ENCODE peak calls at places on chromosome 1, in ten cellular contexts. N, L, R, P, T, W, M, G, J and H are unnamed samples. For H3K4me1, the result is how much of the 10 kb centered on the place peaks cover.

GRCh38 chr1:24027838-24028468 is 47.8 kb upstream of the SRSF10 start:
- DNase-seq in N (no peak), L (no peak), R (no peak), P (no peak), T (no peak), W (no peak), M (no peak), G (peak), J (peak), H (peak)

GRCh38 chr1:3244539-3245315 is 175.7 kb downstream of the PRDM16 start:
- DNase-seq in N (no peak), L (no peak), R (no peak), P (no peak), T (no peak), W (no peak), M (no peak), G (no peak), J (no peak), H (no peak)

GRCh38 chr1:192788184-192788583 is 20.7 kb upstream of the RGS2 start:
- DNase-seq in N (no peak), L (no peak), R (no peak), P (peak), T (no peak), W (no peak), M (no peak), G (no peak), J (no peak), H (peak)

GRCh38 chr1:65050735-65051134 is 84.4 kb upstream of the JAK1 start:
- DNase-seq in N (no peak), L (no peak), R (no peak), P (no peak), T (no peak), W (no peak), M (no peak), G (no peak), J (no peak), H (no peak)

GRCh38 chr1:235324296-235324695 is 3.7 kb downstream of the ARID4B start:
- DNase-seq in N (no peak), L (no peak), R (no peak), P (no peak), T (no peak), W (no peak), M (no peak), G (no peak), J (no peak), H (no peak)

GRCh38 chr1:35269190-35269988 is 880 bp downstream of the ZMYM4 start:
- DNase-seq in N (no peak), L (no peak), R (no peak), P (no peak), T (no peak), W (no peak), M (no peak), G (peak), J (no peak), H (peak)

GRCh38 chr1:9705337-9706098 is 54.0 kb downstream of the PIK3CD start:
- DNase-seq in N (no peak), L (no peak), R (no peak), P (no peak), T (no peak), W (no peak), M (no peak), G (no peak), J (no peak), H (peak)

GRCh38 chr1:193457676-193458075 is 271.3 kb upstream of the B3GALT2 start:
- DNase-seq in N (no peak), L (no peak), R (no peak), P (no peak), T (no peak), W (no peak), M (no peak), G (no peak), J (no peak), H (peak)

GRCh38 chr1:111140680-111140967 is 601 bp downstream of the CEPT1 start:
- DNase-seq in N (peak), L (no peak), R (no peak), P (peak), T (no peak), W (no peak), M (peak), G (peak), J (peak), H (peak)

GRCh38 chr1:11761988-11762406 is at the start of gene C1orf167:
- DNase-seq in N (no peak), L (no peak), R (no peak), P (peak), T (no peak), W (no peak), M (no peak), G (no peak), J (no peak), H (no peak)

DNA sequence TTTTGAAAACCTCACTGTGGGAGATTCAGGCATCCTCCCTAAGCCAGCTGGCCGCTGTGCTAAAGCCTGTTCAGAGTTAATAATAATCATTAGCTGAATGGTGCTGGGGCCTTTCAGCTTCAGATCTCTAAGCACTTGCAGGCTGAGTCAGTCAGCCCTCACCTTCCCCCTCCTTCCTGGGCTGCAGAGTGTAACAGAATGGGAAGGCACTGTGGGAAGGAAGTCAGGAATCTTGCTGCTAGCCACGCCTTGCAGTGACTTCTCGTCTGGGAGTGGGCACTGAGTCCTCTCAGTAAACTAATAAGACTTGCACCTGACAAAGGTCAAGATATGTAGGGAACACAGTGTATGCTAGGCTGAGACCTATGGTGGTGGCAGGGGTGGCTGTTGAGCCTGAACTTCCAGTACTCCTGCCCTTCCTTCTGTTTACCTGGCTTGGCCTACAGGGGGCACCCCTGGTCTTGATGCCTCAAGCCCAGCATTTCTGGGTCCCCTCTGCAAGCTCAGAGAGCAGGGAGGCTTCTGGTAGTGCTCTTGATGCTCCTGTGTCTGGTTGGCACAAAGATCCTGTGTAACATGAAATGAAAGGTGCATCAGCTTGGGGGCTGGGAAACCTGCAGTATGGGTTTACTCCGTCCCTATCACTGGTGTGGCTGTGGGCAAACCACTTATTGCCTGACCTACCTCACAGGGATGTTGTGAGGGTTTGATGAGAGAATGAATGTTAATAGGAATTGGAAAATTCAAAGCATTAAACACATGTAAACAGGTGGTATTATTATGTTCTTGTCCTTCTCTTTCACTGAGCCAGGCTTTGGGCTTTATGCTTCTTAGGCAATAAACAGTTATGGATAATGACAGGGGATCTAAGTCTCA is 6.0 kb downstream of the CYB561D1 start:
- DNase-seq in N (no peak), L (peak), R (no peak), P (peak), T (peak), W (no peak), M (peak), G (peak), J (peak), H (peak)
- TF ChIP-seq CTCF in N (no peak), L (peak), R (no peak), P (peak), T (peak), W (peak), M (peak), G (peak), J (peak), H (peak)

GRCh38 chr1:75672108-75672507 is 52.4 kb upstream of the ACADM start:
- DNase-seq in N (no peak), L (no peak), R (no peak), P (no peak), T (no peak), W (no peak), M (no peak), G (no peak), J (no peak), H (no peak)

GRCh38 chr1:75673885-75674284 is 50.6 kb upstream of the ACADM start:
- DNase-seq in N (no peak), L (no peak), R (no peak), P (no peak), T (no peak), W (no peak), M (no peak), G (no peak), J (no peak), H (no peak)

GRCh38 chr1:75673399-75673798 is 51.1 kb upstream of the ACADM start:
- DNase-seq in N (no peak), L (no peak), R (no peak), P (no peak), T (no peak), W (no peak), M (no peak), G (no peak), J (no peak), H (no peak)

GRCh38 chr1:75672528-75673393 is 51.7 kb upstream of the ACADM start:
- DNase-seq in N (no peak), L (no peak), R (no peak), P (peak), T (no peak), W (no peak), M (no peak), G (no peak), J (peak), H (peak)

GRCh38 chr1:75671708-75672107 is 52.8 kb upstream of the ACADM start:
- DNase-seq in N (no peak), L (no peak), R (no peak), P (no peak), T (no peak), W (no peak), M (no peak), G (no peak), J (no peak), H (no peak)
- H3K27ac ChIP-seq in N (no peak), L (no peak), R (no peak), P (no peak), T (no peak), W (no peak), M (no peak), G (no peak), J (no peak), H (no peak)

DNA sequence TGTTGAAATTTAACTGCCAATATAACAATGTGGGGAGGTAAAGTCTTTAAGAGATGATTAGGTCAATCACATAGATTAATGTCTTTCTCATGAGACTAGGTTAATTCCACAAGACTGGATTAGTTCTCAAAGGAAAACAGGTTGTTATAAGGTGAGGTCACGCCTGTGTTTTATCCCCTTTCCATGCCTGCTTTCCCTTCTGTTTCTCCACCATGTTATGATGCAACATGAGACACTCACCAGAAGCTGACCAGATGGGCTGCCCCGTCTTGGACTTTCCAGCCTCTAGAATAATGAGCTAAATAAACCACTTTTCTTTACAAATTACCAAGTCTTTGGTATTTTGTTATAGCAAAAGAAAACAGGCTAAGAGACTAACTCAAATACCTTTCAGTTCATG is 70.8 kb downstream of the DDAH1 start:
- DNase-seq in N (no peak), L (no peak), R (no peak), P (no peak), T (no peak), W (no peak), M (no peak), G (no peak), J (no peak), H (no peak)
- H3K4me1 ChIP-seq in N (under half), L (under half), R (under half), P (under half), T (under half), W (under half), M (under half), G (under half), J (under half), H (under half)

GRCh38 chr1:244337839-244338238 is 113.9 kb downstream of the ADSS2 start:
- DNase-seq in N (no peak), L (no peak), R (no peak), P (no peak), T (no peak), W (no peak), M (no peak), G (no peak), J (no peak), H (no peak)

GRCh38 chr1:244338996-244339692 is 112.6 kb downstream of the ADSS2 start:
- DNase-seq in N (no peak), L (no peak), R (no peak), P (peak), T (no peak), W (no peak), M (no peak), G (no peak), J (no peak), H (no peak)

GRCh38 chr1:244339776-244340175 is 111.9 kb downstream of the ADSS2 start:
- DNase-seq in N (no peak), L (no peak), R (no peak), P (no peak), T (no peak), W (no peak), M (no peak), G (no peak), J (no peak), H (no peak)

GRCh38 chr1:244336232-244336899 is 115.3 kb downstream of the ADSS2 start:
- DNase-seq in N (no peak), L (peak), R (no peak), P (no peak), T (no peak), W (no peak), M (no peak), G (no peak), J (no peak), H (no peak)

DNA sequence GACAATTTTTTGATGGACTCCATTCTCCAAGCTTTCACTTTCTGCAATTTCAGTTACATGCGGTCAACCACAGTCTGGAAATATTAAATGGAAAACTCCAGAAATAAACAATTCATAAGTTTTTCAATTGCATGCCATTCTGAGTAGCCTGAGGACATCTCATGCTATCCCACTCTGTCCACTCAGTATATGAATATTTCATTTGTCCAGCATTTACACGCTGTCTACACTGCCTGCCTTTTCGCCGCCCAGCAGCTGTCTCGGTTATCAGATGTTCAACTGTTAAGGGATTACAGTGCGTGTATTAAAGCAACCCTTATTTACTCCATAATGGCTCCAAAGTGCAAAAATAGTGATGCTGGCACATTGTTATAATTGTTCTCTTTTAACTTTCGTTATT is 116.3 kb downstream of the ADSS2 start:
- DNase-seq in N (no peak), L (no peak), R (no peak), P (no peak), T (no peak), W (no peak), M (no peak), G (no peak), J (no peak), H (no peak)
- TF ChIP-seq CTCF in N (no peak), L (no peak), R (no peak), P (no peak), T (no peak), W (no peak), M (no peak), G (no peak), J (no peak), H (no peak)

GRCh38 chr1:21255284-21255942 is 34.9 kb downstream of the ECE1 start:
- DNase-seq in N (peak), L (peak), R (peak), P (peak), T (peak), W (peak), M (peak), G (peak), J (peak), H (peak)

GRCh38 chr1:21249940-21250493 is 40.2 kb downstream of the ECE1 start:
- DNase-seq in N (no peak), L (no peak), R (no peak), P (no peak), T (no peak), W (no peak), M (no peak), G (no peak), J (no peak), H (no peak)

GRCh38 chr1:21254335-21254951 is 35.8 kb downstream of the ECE1 start:
- DNase-seq in N (no peak), L (no peak), R (peak), P (no peak), T (no peak), W (peak), M (no peak), G (peak), J (no peak), H (no peak)

GRCh38 chr1:21247892-21248715 is 42.2 kb downstream of the ECE1 start:
- DNase-seq in N (no peak), L (no peak), R (no peak), P (no peak), T (no peak), W (no peak), M (no peak), G (no peak), J (no peak), H (no peak)

DNA sequence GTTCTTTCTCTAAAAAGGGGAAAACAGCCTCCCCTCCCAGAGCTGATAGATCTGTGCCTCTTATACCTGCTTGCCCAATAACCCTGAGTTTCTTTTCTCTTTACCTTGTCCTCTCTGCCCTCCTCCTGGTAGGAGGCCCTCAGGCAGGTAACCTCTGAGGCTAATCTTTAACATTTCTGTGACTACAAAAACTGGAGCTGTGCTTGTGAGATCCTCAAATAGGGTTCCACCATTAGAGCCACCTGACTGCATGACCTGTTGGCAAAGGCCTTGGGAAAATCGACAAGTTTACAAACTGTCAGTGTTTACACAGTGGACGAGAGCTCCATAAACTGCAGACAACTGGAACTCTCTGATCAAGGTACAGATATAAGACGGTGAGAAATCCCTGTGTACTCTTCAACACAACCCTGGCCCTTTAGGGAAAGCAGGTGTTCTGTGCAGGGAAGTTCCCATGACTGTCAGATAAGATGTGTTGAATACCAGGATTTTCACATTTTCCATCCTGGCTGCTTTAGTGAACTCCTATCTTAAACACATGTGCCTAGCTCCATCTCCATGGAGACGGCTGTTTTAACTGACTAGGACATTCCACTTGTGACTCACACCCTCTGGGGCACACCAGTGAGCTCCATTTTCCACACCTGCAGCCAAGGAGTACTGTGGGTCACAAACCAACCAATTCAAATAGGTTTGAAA is 38.3 kb downstream of the ECE1 start:
- DNase-seq in N (peak), L (no peak), R (no peak), P (no peak), T (no peak), W (no peak), M (peak), G (peak), J (peak), H (peak)
- H3K27ac ChIP-seq in N (peak), L (peak), R (no peak), P (no peak), T (no peak), W (peak), M (no peak), G (peak), J (peak), H (peak)